ENCODE peak calls at places on chromosome 9, in seven cellular contexts. P, C, S, M, G, V and F are unnamed samples.

GRCh38 chr9:69385474-69386091 is 60.6 kb downstream of the ENTREP1 start:
- DNase-seq in P (no peak), C (no peak), G (no peak), S (no peak), M (no peak), V (no peak), F (peak; percentile 90)

GRCh38 chr9:99140685-99141314 is 35.9 kb downstream of the TGFBR1 start:
- DNase-seq in S (no peak), P (peak; percentile 67), C (peak; percentile 60), G (peak; percentile 21), V (no peak), M (peak; percentile 35), F (peak; percentile 30)

GRCh38 chr9:78261403-78262001 is 25.6 kb downstream of the CEP78 start:
- DNase-seq in G (peak; percentile 8), P (peak; percentile 55), C (peak; percentile 23), M (peak; percentile 23), S (no peak), V (no peak), F (peak; percentile 39)

GRCh38 chr9:125547383-125547782 is 159.6 kb downstream of the MAPKAP1 start:
- DNase-seq in S (no peak), P (no peak), G (no peak), V (peak; percentile 41), M (no peak), C (no peak), F (no peak)

GRCh38 chr9:5846080-5846479 is 13.2 kb upstream of the ERMP1 start:
- DNase-seq in P (no peak), G (no peak), M (no peak), C (no peak), S (no peak), V (no peak), F (no peak)

GRCh38 chr9:109733690-109734089 is 46.3 kb upstream of the PALM2AKAP2 start:
- DNase-seq in S (no peak), V (no peak), M (no peak), C (no peak), G (no peak), P (peak; percentile 64), F (no peak)

GRCh38 chr9:15138357-15138686 is 168.7 kb downstream of the TTC39B start:
- DNase-seq in P (no peak), M (no peak), C (no peak), S (no peak), V (no peak), G (no peak), F (no peak)

GRCh38 chr9:130319300-130319699 is 53.7 kb downstream of the HMCN2 start:
- DNase-seq in G (no peak), P (no peak), C (no peak), V (no peak), S (no peak), M (no peak), F (no peak)

GRCh38 chr9:126411225-126411947 is 84.8 kb downstream of the MVB12B start:
- DNase-seq in V (no peak), C (no peak), S (peak; percentile 93), G (no peak), P (no peak), M (no peak), F (no peak)

GRCh38 chr9:111039203-111039907 is 1.1 kb upstream of the LPAR1 start:
- DNase-seq in P (no peak), C (no peak), G (peak; percentile 23), V (no peak), M (no peak), S (no peak), F (no peak)

GRCh38 chr9:97934321-97935115 is 3.5 kb downstream of the HEMGN start:
- DNase-seq in V (no peak), S (no peak), M (no peak), C (no peak), P (no peak), G (no peak), F (no peak)

GRCh38 chr9:75962186-75963036 is 71.9 kb downstream of the PCSK5 start:
- DNase-seq in M (no peak), S (no peak), C (no peak), P (no peak), G (no peak), V (no peak), F (no peak)

GRCh38 chr9:124260769-124261603 is 3.2 kb downstream of the NEK6 start:
- DNase-seq in M (peak; percentile 61), S (no peak), C (no peak), P (peak; percentile 69), G (no peak), V (no peak), F (peak; percentile 80)
- H3K9ac ChIP-seq in M (peak overlapping the region; percentile 44), S (peak overlapping the region; percentile 84), C (no peak overlapping the region), P (peak overlapping the region; percentile 70), G (peak overlapping the region; percentile 19), V (no peak overlapping the region), F (peak overlapping the region; percentile 32)

DNA sequence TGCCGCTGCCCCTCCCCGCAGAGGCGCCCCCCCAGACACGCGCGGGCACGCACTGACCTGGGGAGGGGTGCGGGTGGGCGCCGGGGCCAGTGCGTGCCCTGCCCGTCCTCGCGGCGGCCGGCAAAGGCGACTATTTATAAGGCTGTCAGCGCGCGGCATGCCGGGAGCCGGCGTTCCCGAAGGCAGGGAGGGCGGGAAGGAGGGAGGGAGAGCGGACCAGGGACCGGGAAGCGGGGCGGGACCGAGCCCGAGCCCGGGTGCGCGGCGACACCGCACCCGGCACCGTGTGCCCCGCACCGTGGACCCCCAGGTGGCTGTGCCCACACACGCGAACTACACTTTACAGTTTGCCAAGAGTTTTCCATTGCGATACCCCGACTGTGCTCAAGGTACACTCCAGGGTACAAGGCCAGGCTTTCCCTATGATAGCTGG is at the start of gene AK1:
- DNase-seq in P (peak; percentile 37), G (no peak), S (no peak), M (no peak), C (peak; percentile 80), V (peak; percentile 84), F (peak; percentile 63)
- TF ChIP-seq POLR2A in P (peak; percentile 42), G (peak; percentile 49), S (no peak), M (peak; percentile 62), C (peak; percentile 55), V (no peak), F (peak; percentile 86)

GRCh38 chr9:134379774-134380431 is 53.6 kb downstream of the RXRA start:
- DNase-seq in C (no peak), G (peak; percentile 47), S (no peak), P (no peak), M (no peak), V (no peak), F (no peak)

GRCh38 chr9:134377976-134378375 is 51.7 kb downstream of the RXRA start:
- DNase-seq in P (no peak), C (no peak), S (no peak), V (no peak), G (no peak), M (no peak), F (no peak)

GRCh38 chr9:134377143-134377484 is 50.9 kb downstream of the RXRA start:
- DNase-seq in M (no peak), S (no peak), P (no peak), V (no peak), G (no peak), C (no peak), F (no peak)

GRCh38 chr9:134381262-134381661 is 55.0 kb downstream of the RXRA start:
- DNase-seq in C (no peak), P (no peak), V (no peak), M (no peak), G (no peak), S (no peak), F (no peak)

DNA sequence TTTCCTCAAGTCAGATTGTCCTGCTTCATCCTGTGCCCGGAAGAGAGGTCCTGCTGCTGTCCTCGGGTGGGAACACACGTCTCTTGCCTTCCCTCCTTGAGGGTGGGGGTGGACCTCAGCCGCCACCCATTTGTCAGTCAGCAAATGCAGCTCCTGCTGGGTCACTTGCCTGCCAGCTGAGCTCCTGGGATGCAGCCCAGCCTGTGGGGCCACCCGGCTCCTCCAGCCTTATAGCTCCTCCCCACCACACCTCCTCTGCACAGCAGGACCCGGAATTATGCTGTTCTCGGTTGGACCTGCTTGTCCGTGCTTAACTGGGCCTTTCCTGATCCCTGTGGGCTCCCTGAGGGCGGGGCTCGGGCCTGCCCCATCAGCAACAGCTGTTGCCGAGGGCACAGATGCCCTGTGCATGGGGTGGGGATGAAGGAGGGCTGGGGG is 52.7 kb downstream of the RXRA start:
- DNase-seq in G (peak; percentile 37), V (no peak), P (peak; percentile 44), S (no peak), M (no peak), C (no peak), F (no peak)
- H3K9ac ChIP-seq in G (peak overlapping the region; percentile 70), V (no peak overlapping the region), P (no peak overlapping the region), S (no peak overlapping the region), M (no peak overlapping the region), C (no peak overlapping the region), F (no peak overlapping the region)

GRCh38 chr9:128342971-128343680 is 2.8 kb downstream of the SLC27A4 start:
- DNase-seq in G (no peak), C (no peak), S (no peak), P (no peak), M (no peak), V (no peak), F (no peak)

GRCh38 chr9:128341435-128341849 is 1.1 kb downstream of the SLC27A4 start:
- DNase-seq in G (peak; percentile 79), P (peak; percentile 59), V (peak; percentile 85), M (peak; percentile 68), S (no peak), C (peak; percentile 85), F (peak; percentile 73)

GRCh38 chr9:128337972-128338371 is 2.4 kb upstream of the SLC27A4 start:
- DNase-seq in C (no peak), G (no peak), P (no peak), S (no peak), V (no peak), M (no peak), F (no peak)

GRCh38 chr9:128340691-128341434 is 536 bp downstream of the SLC27A4 start:
- DNase-seq in P (no peak), M (peak; percentile 11), S (no peak), V (peak; percentile 77), C (no peak), G (no peak), F (peak; percentile 28)

GRCh38 chr9:128339761-128340690 is at the start of gene SLC27A4:
- DNase-seq in G (peak; percentile 71), M (peak; percentile 70), C (peak; percentile 97), V (peak; percentile 97), S (peak; percentile 61), P (peak; percentile 66), F (peak; percentile 68)
- TF ChIP-seq POLR2A in G (no peak), M (no peak), C (peak; percentile 79), V (no peak), S (peak; percentile 41), P (no peak), F (peak; percentile 75)